ENCODE peak calls at places on chromosomes 11 and 22, in four cellular contexts. H is IMR-90, P is dorsolateral prefrontal cortex, M is fibroblast of lung. V is an unnamed sample.

GRCh38 chr22:46537221-46537945 is at the start of gene CELSR1:
- DNase-seq in H (peak), P (no peak), M (peak), V (no peak)

GRCh38 chr22:43127166-43127908 is 15.9 kb downstream of the MCAT start:
- DNase-seq in M (no peak), H (no peak), P (no peak), V (peak)

GRCh38 chr11:66154109-66154508 is 84.0 kb downstream of the PACS1 start:
- DNase-seq in M (no peak), P (no peak), H (no peak), V (no peak)

GRCh38 chr22:46694423-46695170 is 43.5 kb downstream of the CERK start:
- DNase-seq in H (no peak), P (no peak), M (no peak), V (no peak)

GRCh38 chr22:19105867-19106802 is 16.1 kb downstream of the DGCR2 start:
- DNase-seq in H (no peak), P (no peak), M (no peak), V (no peak)

GRCh38 chr22:26549902-26550497 is 37.7 kb upstream of the TFIP11 start:
- DNase-seq in H (no peak), M (peak), P (no peak), V (no peak)

GRCh38 chr11:86931965-86932332 is 23.2 kb downstream of the FZD4 start:
- DNase-seq in H (peak), M (peak), P (no peak), V (peak)

GRCh38 chr22:39917776-39918493 is 17.1 kb downstream of the GRAP2 start:
- DNase-seq in H (no peak), P (no peak), M (no peak), V (no peak)

GRCh38 chr11:12180257-12181205 is 70.1 kb downstream of the MICAL2 start:
- DNase-seq in P (no peak), M (peak), H (no peak), V (no peak)

GRCh38 chr22:27105142-27106025 is 448.0 kb downstream of the MIAT start:
- DNase-seq in H (peak), P (no peak), M (peak), V (no peak)

GRCh38 chr11:11372461-11372860 is 19.4 kb upstream of the CSNK2A3 start:
- DNase-seq in P (no peak), H (no peak), M (no peak), V (no peak)

GRCh38 chr22:41181349-41182241 is 23.5 kb upstream of the L3MBTL2 start:
- DNase-seq in H (peak), P (no peak), M (peak), V (peak)

GRCh38 chr11:45272701-45273100 is 13.4 kb downstream of the SYT13 start:
- DNase-seq in H (no peak), M (no peak), P (no peak), V (no peak)

GRCh38 chr11:44877908-44878459 is 72.7 kb downstream of the TP53I11 start:
- DNase-seq in H (no peak), M (peak), P (no peak), V (no peak)

GRCh38 chr22:49525776-49526535 is 301.7 kb downstream of the BRD1 start:
- DNase-seq in H (no peak), M (no peak), P (peak), V (no peak)

GRCh38 chr11:70038034-70038834 is 39.9 kb upstream of the ANO1 start:
- DNase-seq in H (no peak), P (no peak), M (no peak), V (no peak)

GRCh38 chr11:109247071-109247470 is 174.9 kb upstream of the C11orf87 start:
- DNase-seq in P (no peak), M (peak), H (peak), V (peak)

GRCh38 chr11:117083011-117083940 is 15.0 kb downstream of the SIK3 start:
- DNase-seq in H (no peak), P (no peak), M (no peak), V (no peak)

GRCh38 chr11:28900427-28900826 is 792.2 kb downstream of the METTL15 start:
- DNase-seq in M (no peak), H (no peak), P (no peak), V (no peak)

GRCh38 chr11:8886332-8886731 is 24.7 kb upstream of the AKIP1 start:
- DNase-seq in H (peak), P (no peak), M (no peak), V (no peak)

GRCh38 chr11:60978546-60979380 is 7.3 kb downstream of the CD6 start:
- DNase-seq in M (peak), P (no peak), H (no peak), V (peak)

GRCh38 chr22:27662359-27663030 is 139.1 kb downstream of the MN1 start:
- DNase-seq in P (peak), M (no peak), H (no peak), V (no peak)

GRCh38 chr11:80778432-80778831 is 1337.6 kb upstream of the TENM4 start:
- DNase-seq in H (no peak), P (no peak), M (no peak), V (no peak)

GRCh38 chr11:85627998-85628770 is at the start of gene TMEM126B:
- DNase-seq in P (peak), M (peak), H (peak), V (peak)

GRCh38 chr22:42296381-42296853 is 26.0 kb upstream of the TCF20 start:
- DNase-seq in H (no peak), P (peak), M (no peak), V (no peak)

GRCh38 chr11:71496421-71496820 is 30.6 kb upstream of the KRTAP5-7 start:
- DNase-seq in P (no peak), M (no peak), H (no peak), V (no peak)

GRCh38 chr11:83858694-83859093 is 572.5 kb upstream of the CCDC90B start:
- DNase-seq in M (no peak), H (no peak), P (no peak), V (no peak)

GRCh38 chr11:12602421-12602820 is 71.8 kb upstream of the TEAD1 start:
- DNase-seq in P (no peak), H (no peak), M (peak), V (no peak)

GRCh38 chr11:74731301-74732094 is at the start of gene CHRDL2:
- DNase-seq in P (no peak), M (peak), H (peak), V (no peak)

GRCh38 chr11:91653091-91653754 is 571.4 kb upstream of the FAT3 start:
- DNase-seq in P (no peak), H (no peak), M (no peak), V (no peak)

GRCh38 chr11:3836903-3837302 is 3.9 kb downstream of the RHOG start:
- DNase-seq in M (no peak), P (no peak), H (no peak), V (no peak)

GRCh38 chr11:64994318-64994717 is 2.5 kb downstream of the BATF2 start:
- DNase-seq in M (no peak), H (no peak), P (no peak), V (no peak)

GRCh38 chr11:64987998-64988854 is 8.5 kb downstream of the BATF2 start:
- DNase-seq in M (no peak), P (no peak), H (no peak), V (no peak)

GRCh38 chr11:64990222-64990918 is 6.4 kb downstream of the BATF2 start:
- DNase-seq in P (no peak), M (peak), H (no peak), V (no peak)

DNA sequence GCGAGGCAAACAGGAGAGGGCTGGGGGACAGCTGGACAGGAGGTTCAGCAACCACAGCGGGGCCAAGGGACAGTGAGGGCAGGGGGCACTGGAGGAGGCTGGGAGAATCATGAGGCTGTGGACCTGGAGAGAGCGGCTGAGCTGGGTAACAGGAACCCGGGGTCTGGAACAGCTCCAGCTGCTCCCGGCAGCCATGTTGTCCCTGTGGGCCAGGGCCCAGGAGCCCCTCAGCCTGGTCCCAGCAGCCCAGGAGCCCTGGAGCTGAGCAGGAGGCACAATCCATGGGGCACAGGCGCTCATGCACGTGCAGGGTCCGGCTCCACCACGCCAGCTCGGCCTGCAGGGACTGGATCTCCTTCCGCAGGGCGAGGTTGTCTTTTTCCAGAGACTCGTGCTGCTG is 7.4 kb downstream of the BATF2 start:
- DNase-seq in M (no peak), P (no peak), H (no peak), V (no peak)
- H3K27ac ChIP-seq in M (no peak), P (no peak), H (no peak), V (no peak)

DNA sequence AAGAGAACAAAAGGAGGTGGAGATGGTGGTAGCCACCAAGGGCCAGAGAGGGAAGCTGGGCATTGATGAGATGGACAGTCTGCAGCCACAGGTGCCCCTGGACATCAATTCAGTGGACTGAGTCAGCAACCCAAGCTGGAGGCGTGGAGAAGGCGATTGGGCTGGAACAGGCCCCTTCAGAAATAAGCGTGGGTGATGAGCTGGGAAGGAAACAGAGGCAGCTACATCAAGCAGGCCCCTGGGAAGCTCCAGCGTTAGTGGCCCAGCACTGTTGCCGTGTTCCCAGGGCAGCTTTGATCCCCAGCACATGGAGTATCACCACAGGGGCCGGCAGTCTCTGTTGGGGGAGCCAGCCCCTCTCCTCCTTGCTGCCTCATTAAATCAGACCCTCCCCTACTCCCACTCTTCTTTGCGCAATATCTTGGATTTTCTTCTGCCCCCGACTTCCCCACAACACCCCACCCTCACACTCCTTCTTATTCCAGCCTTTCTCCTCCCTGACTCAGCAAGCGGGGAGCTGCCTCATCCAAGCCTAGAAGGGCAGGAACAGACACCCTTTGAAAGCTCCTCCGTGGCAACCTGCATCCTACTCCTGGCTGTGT is 31.7 kb upstream of the OAF start:
- DNase-seq in M (peak), P (no peak), H (no peak), V (no peak)
- H3K27ac ChIP-seq in M (no peak), P (no peak), H (no peak), V (no peak)

GRCh38 chr11:34056672-34057071 is 5.1 kb downstream of the CAPRIN1 start:
- DNase-seq in H (no peak), M (no peak), P (no peak), V (no peak)
- H3K27ac ChIP-seq in H (no peak), M (no peak), P (no peak), V (no peak)

GRCh38 chr11:122882809-122883681 is 486 bp downstream of the JHY start:
- DNase-seq in M (peak), H (peak), P (no peak), V (peak)

GRCh38 chr11:122877732-122878131 is 4.8 kb upstream of the JHY start:
- DNase-seq in H (no peak), M (no peak), P (no peak), V (no peak)

GRCh38 chr11:122879785-122880184 is 2.8 kb upstream of the JHY start:
- DNase-seq in M (no peak), H (no peak), P (no peak), V (no peak)

GRCh38 chr11:122883682-122883981 is 1.1 kb downstream of the JHY start:
- DNase-seq in M (no peak), P (no peak), H (no peak), V (no peak)

GRCh38 chr11:122882189-122882808 is at the start of gene JHY:
- DNase-seq in H (no peak), M (no peak), P (no peak), V (no peak)
- H3K27ac ChIP-seq in H (no peak), M (peak), P (no peak), V (peak)

GRCh38 chr11:107957109-107957588 is 28.9 kb downstream of the RAB39A start:
- DNase-seq in H (no peak), M (no peak), P (no peak), V (no peak)
- H3K27ac ChIP-seq in H (no peak), M (no peak), P (no peak), V (no peak)